ENCODE peak calls at places on chromosomes 6 and 20, in six cellular contexts. Z is adipocyte; W is cardiac muscle cell; A is H54; X is fibroblast of lung; E is activated CD4-positive, alpha-beta T cell treated with anti-CD3 and anti-CD28 coated beads for 48 hours. V is an unnamed sample.

GRCh38 chr20:51470907-51471411 is 71.6 kb downstream of the NFATC2 start:
- DNase-seq in W (no peak), A (no peak), E (peak), X (no peak), Z (no peak), V (no peak)

GRCh38 chr20:63487781-63488241 is 11.1 kb downstream of the EEF1A2 start:
- DNase-seq in E (no peak), A (no peak), Z (no peak), W (no peak), X (no peak), V (no peak)

GRCh38 chr6:168167431-168168315 is 88.7 kb upstream of the FRMD1 start:
- DNase-seq in E (no peak), Z (no peak), X (no peak), W (no peak), A (no peak), V (no peak)

GRCh38 chr6:134199848-134200606 is 117.9 kb downstream of the SGK1 start:
- DNase-seq in X (no peak), E (no peak), Z (no peak), A (no peak), W (no peak), V (no peak)

GRCh38 chr20:32037929-32038328 is 14.1 kb upstream of the HCK start:
- DNase-seq in X (peak), W (no peak), E (no peak), A (no peak), Z (no peak), V (no peak)

GRCh38 chr6:168713839-168714238 is 272.9 kb downstream of the SMOC2 start:
- DNase-seq in A (peak), Z (no peak), E (peak), W (no peak), X (no peak), V (peak)

GRCh38 chr20:45968801-45969711 is 2.9 kb downstream of the ZNF335 start:
- DNase-seq in Z (no peak), X (no peak), W (no peak), A (peak), E (no peak), V (no peak)

GRCh38 chr6:168526841-168527281 is 85.9 kb downstream of the SMOC2 start:
- DNase-seq in W (no peak), A (no peak), Z (no peak), X (no peak), E (no peak), V (no peak)

GRCh38 chr6:136037885-136038460 is 186.5 kb downstream of the PDE7B start:
- DNase-seq in A (no peak), W (peak), Z (peak), E (no peak), X (peak), V (no peak)

GRCh38 chr6:100202417-100203194 is 208.6 kb upstream of the MCHR2 start:
- DNase-seq in W (no peak), Z (peak), E (no peak), A (peak), X (peak), V (peak)

GRCh38 chr6:85403331-85404015 is 46.4 kb upstream of the NT5E start:
- DNase-seq in A (peak), Z (peak), W (no peak), E (no peak), X (peak), V (peak)

GRCh38 chr20:63737940-63738686 is 1.5 kb upstream of the SLC2A4RG start:
- DNase-seq in W (no peak), A (no peak), Z (no peak), X (no peak), E (no peak), V (no peak)

V was measured in Caki2.